ENCODE peak calls at places on chromosomes 5 and 9, in seven cellular contexts. One of them, this sample, is unnamed.

GRCh38 chr5:149561848-149562247 is 10.6 kb upstream of the CSNK1A1 start:
- DNase-seq in colonic mucosa: no peak
- DNase-seq in HTR-8/SVneo: peak; percentile 84
- DNase-seq in KBM-7: no peak
- DNase-seq in AG20443: peak; percentile 75
- DNase-seq in SHP77 treated with DMSO at 0.1 percent for 48 hours: no peak
- DNase-seq in AG08396: peak; percentile 70
- DNase-seq in this sample: peak; percentile 95

GRCh38 chr5:137190031-137190430 is 309.1 kb downstream of the SPOCK1 start:
- DNase-seq in SHP77 treated with DMSO at 0.1 percent for 48 hours: no peak
- DNase-seq in colonic mucosa: no peak
- DNase-seq in KBM-7: no peak
- DNase-seq in HTR-8/SVneo: no peak
- DNase-seq in AG08396: no peak
- DNase-seq in AG20443: no peak
- DNase-seq in this sample: no peak

GRCh38 chr5:10726913-10727517 is 34.0 kb downstream of the DAP start:
- DNase-seq in AG20443: no peak
- DNase-seq in SHP77 treated with DMSO at 0.1 percent for 48 hours: no peak
- DNase-seq in AG08396: no peak
- DNase-seq in HTR-8/SVneo: no peak
- DNase-seq in KBM-7: no peak
- DNase-seq in colonic mucosa: no peak
- DNase-seq in this sample: no peak

GRCh38 chr5:157273131-157273556 is 7.2 kb downstream of the CYFIP2 start:
- DNase-seq in AG20443: no peak
- DNase-seq in AG08396: no peak
- DNase-seq in colonic mucosa: no peak
- DNase-seq in SHP77 treated with DMSO at 0.1 percent for 48 hours: no peak
- DNase-seq in HTR-8/SVneo: no peak
- DNase-seq in KBM-7: peak; percentile 36
- DNase-seq in this sample: no peak

GRCh38 chr5:149217802-149218153 is 53.9 kb upstream of the AFAP1L1 start:
- DNase-seq in SHP77 treated with DMSO at 0.1 percent for 48 hours: no peak
- DNase-seq in KBM-7: no peak
- DNase-seq in HTR-8/SVneo: no peak
- DNase-seq in colonic mucosa: no peak
- DNase-seq in AG08396: no peak
- DNase-seq in AG20443: no peak
- DNase-seq in this sample: no peak

GRCh38 chr5:107979272-107979671 is 308.5 kb upstream of the EFNA5 start:
- DNase-seq in SHP77 treated with DMSO at 0.1 percent for 48 hours: no peak
- DNase-seq in AG20443: peak; percentile 14
- DNase-seq in AG08396: no peak
- DNase-seq in colonic mucosa: no peak
- DNase-seq in KBM-7: no peak
- DNase-seq in HTR-8/SVneo: no peak
- DNase-seq in this sample: peak; percentile 20

GRCh38 chr5:100691545-100691944 is 156.4 kb downstream of the FAM174A start:
- DNase-seq in SHP77 treated with DMSO at 0.1 percent for 48 hours: no peak
- DNase-seq in KBM-7: no peak
- DNase-seq in colonic mucosa: no peak
- DNase-seq in HTR-8/SVneo: no peak
- DNase-seq in AG08396: no peak
- DNase-seq in AG20443: no peak
- DNase-seq in this sample: peak; percentile 32

GRCh38 chr5:125559296-125559695 is 812.9 kb upstream of the ZNF608 start:
- DNase-seq in KBM-7: no peak
- DNase-seq in SHP77 treated with DMSO at 0.1 percent for 48 hours: no peak
- DNase-seq in HTR-8/SVneo: peak; percentile 67
- DNase-seq in colonic mucosa: no peak
- DNase-seq in AG20443: peak; percentile 59
- DNase-seq in AG08396: peak; percentile 62
- DNase-seq in this sample: peak; percentile 96

GRCh38 chr5:137758719-137759312 is 4.7 kb upstream of the HNRNPA0 start:
- DNase-seq in colonic mucosa: no peak
- DNase-seq in AG20443: no peak
- DNase-seq in SHP77 treated with DMSO at 0.1 percent for 48 hours: no peak
- DNase-seq in KBM-7: no peak
- DNase-seq in HTR-8/SVneo: no peak
- DNase-seq in AG08396: no peak
- DNase-seq in this sample: peak; percentile 69

GRCh38 chr5:147483961-147484707 is 25.7 kb downstream of the DPYSL3 start:
- DNase-seq in SHP77 treated with DMSO at 0.1 percent for 48 hours: peak; percentile 94
- DNase-seq in HTR-8/SVneo: peak; percentile 23
- DNase-seq in AG20443: peak; percentile 84
- DNase-seq in KBM-7: no peak
- DNase-seq in colonic mucosa: peak; percentile 60
- DNase-seq in AG08396: peak; percentile 63
- DNase-seq in this sample: peak; percentile 53

GRCh38 chr9:120845255-120845654 is 2.5 kb upstream of the PSMD5 start:
- DNase-seq in SHP77 treated with DMSO at 0.1 percent for 48 hours: no peak
- DNase-seq in AG08396: no peak
- DNase-seq in AG20443: no peak
- DNase-seq in HTR-8/SVneo: no peak
- DNase-seq in colonic mucosa: no peak
- DNase-seq in KBM-7: no peak
- DNase-seq in this sample: peak; percentile 33

GRCh38 chr5:176830422-176831025 is 20.2 kb downstream of the UNC5A start:
- DNase-seq in SHP77 treated with DMSO at 0.1 percent for 48 hours: no peak
- DNase-seq in colonic mucosa: no peak
- DNase-seq in HTR-8/SVneo: no peak
- DNase-seq in KBM-7: no peak
- DNase-seq in AG20443: no peak
- DNase-seq in AG08396: no peak
- DNase-seq in this sample: no peak

GRCh38 chr5:84343171-84343570 is 41.5 kb downstream of the EDIL3 start:
- DNase-seq in SHP77 treated with DMSO at 0.1 percent for 48 hours: no peak
- DNase-seq in AG20443: no peak
- DNase-seq in HTR-8/SVneo: no peak
- DNase-seq in colonic mucosa: no peak
- DNase-seq in AG08396: no peak
- DNase-seq in KBM-7: no peak
- DNase-seq in this sample: no peak

GRCh38 chr9:33175633-33176325 is 8.6 kb upstream of the B4GALT1 start:
- DNase-seq in KBM-7: no peak
- DNase-seq in colonic mucosa: no peak
- DNase-seq in AG08396: no peak
- DNase-seq in HTR-8/SVneo: no peak
- DNase-seq in AG20443: no peak
- DNase-seq in SHP77 treated with DMSO at 0.1 percent for 48 hours: no peak
- DNase-seq in this sample: no peak

GRCh38 chr5:167916706-167917105 is 374.7 kb upstream of the WWC1 start:
- DNase-seq in SHP77 treated with DMSO at 0.1 percent for 48 hours: no peak
- DNase-seq in colonic mucosa: no peak
- DNase-seq in AG08396: no peak
- DNase-seq in AG20443: peak; percentile 76
- DNase-seq in KBM-7: no peak
- DNase-seq in HTR-8/SVneo: peak; percentile 35
- DNase-seq in this sample: no peak

GRCh38 chr5:10018670-10019069 is 231.0 kb downstream of the ATPSCKMT start:
- DNase-seq in AG20443: peak; percentile 71
- DNase-seq in SHP77 treated with DMSO at 0.1 percent for 48 hours: no peak
- DNase-seq in HTR-8/SVneo: peak; percentile 81
- DNase-seq in AG08396: peak; percentile 58
- DNase-seq in colonic mucosa: no peak
- DNase-seq in KBM-7: no peak
- DNase-seq in this sample: peak; percentile 81

GRCh38 chr5:180353226-180353962 is at the start of gene GFPT2:
- DNase-seq in AG20443: peak; percentile 99
- DNase-seq in AG08396: peak; percentile 99
- DNase-seq in SHP77 treated with DMSO at 0.1 percent for 48 hours: no peak
- DNase-seq in HTR-8/SVneo: peak; percentile 92
- DNase-seq in KBM-7: peak; percentile 66
- DNase-seq in colonic mucosa: peak; percentile 72
- DNase-seq in this sample: peak; percentile 39

GRCh38 chr5:61357745-61358144 is 25.7 kb downstream of the ZSWIM6 start:
- DNase-seq in SHP77 treated with DMSO at 0.1 percent for 48 hours: no peak
- DNase-seq in HTR-8/SVneo: no peak
- DNase-seq in KBM-7: peak; percentile 52
- DNase-seq in colonic mucosa: no peak
- DNase-seq in AG08396: no peak
- DNase-seq in AG20443: no peak
- DNase-seq in this sample: peak; percentile 28

GRCh38 chr5:415928-416635 is 26.9 kb upstream of the EXOC3 start:
- DNase-seq in HTR-8/SVneo: no peak
- DNase-seq in KBM-7: no peak
- DNase-seq in SHP77 treated with DMSO at 0.1 percent for 48 hours: no peak
- DNase-seq in colonic mucosa: no peak
- DNase-seq in AG20443: no peak
- DNase-seq in AG08396: no peak
- DNase-seq in this sample: no peak

GRCh38 chr5:107285772-107286171 is 385.0 kb downstream of the EFNA5 start:
- DNase-seq in AG08396: no peak
- DNase-seq in colonic mucosa: no peak
- DNase-seq in AG20443: no peak
- DNase-seq in SHP77 treated with DMSO at 0.1 percent for 48 hours: no peak
- DNase-seq in HTR-8/SVneo: no peak
- DNase-seq in KBM-7: no peak
- DNase-seq in this sample: peak; percentile 12

GRCh38 chr9:117779760-117780159 is 75.6 kb downstream of the TLR4 start:
- DNase-seq in HTR-8/SVneo: no peak
- DNase-seq in AG20443: no peak
- DNase-seq in AG08396: no peak
- DNase-seq in colonic mucosa: no peak
- DNase-seq in SHP77 treated with DMSO at 0.1 percent for 48 hours: no peak
- DNase-seq in KBM-7: peak; percentile 46
- DNase-seq in this sample: no peak

GRCh38 chr9:86723351-86723750 is 224.0 kb downstream of the GAS1 start:
- DNase-seq in AG08396: no peak
- DNase-seq in KBM-7: no peak
- DNase-seq in AG20443: no peak
- DNase-seq in colonic mucosa: no peak
- DNase-seq in HTR-8/SVneo: no peak
- DNase-seq in SHP77 treated with DMSO at 0.1 percent for 48 hours: no peak
- DNase-seq in this sample: no peak

GRCh38 chr5:149188383-149188782 is 47.1 kb downstream of the ABLIM3 start:
- DNase-seq in SHP77 treated with DMSO at 0.1 percent for 48 hours: no peak
- DNase-seq in colonic mucosa: no peak
- DNase-seq in AG08396: no peak
- DNase-seq in AG20443: no peak
- DNase-seq in HTR-8/SVneo: no peak
- DNase-seq in KBM-7: no peak
- DNase-seq in this sample: peak; percentile 36

GRCh38 chr9:134025606-134026541 is 593 bp downstream of the BRD3OS start:
- DNase-seq in SHP77 treated with DMSO at 0.1 percent for 48 hours: peak; percentile 12
- DNase-seq in AG08396: peak; percentile 69
- DNase-seq in AG20443: peak; percentile 64
- DNase-seq in KBM-7: peak; percentile 62
- DNase-seq in HTR-8/SVneo: peak; percentile 29
- DNase-seq in colonic mucosa: peak; percentile 39
- DNase-seq in this sample: peak; percentile 32

GRCh38 chr5:26009742-26010141 is 1028.6 kb downstream of the CDH9 start:
- DNase-seq in AG08396: no peak
- DNase-seq in AG20443: no peak
- DNase-seq in colonic mucosa: no peak
- DNase-seq in SHP77 treated with DMSO at 0.1 percent for 48 hours: no peak
- DNase-seq in HTR-8/SVneo: peak; percentile 10
- DNase-seq in KBM-7: no peak
- DNase-seq in this sample: no peak

GRCh38 chr9:133738039-133738805 is at the start of gene SARDH:
- DNase-seq in KBM-7: peak; percentile 33
- DNase-seq in AG08396: peak; percentile 87
- DNase-seq in colonic mucosa: peak; percentile 45
- DNase-seq in SHP77 treated with DMSO at 0.1 percent for 48 hours: peak; percentile 43
- DNase-seq in AG20443: peak; percentile 90
- DNase-seq in HTR-8/SVneo: peak; percentile 29
- DNase-seq in this sample: no peak

GRCh38 chr5:2869471-2869870 is 118.0 kb upstream of the IRX2 start:
- DNase-seq in colonic mucosa: no peak
- DNase-seq in SHP77 treated with DMSO at 0.1 percent for 48 hours: no peak
- DNase-seq in AG08396: no peak
- DNase-seq in HTR-8/SVneo: no peak
- DNase-seq in AG20443: no peak
- DNase-seq in KBM-7: no peak
- DNase-seq in this sample: no peak

GRCh38 chr9:38620483-38621433 is at the start of gene ANKRD18A:
- DNase-seq in HTR-8/SVneo: peak; percentile 54
- DNase-seq in colonic mucosa: peak; percentile 87
- DNase-seq in AG20443: peak; percentile 76
- DNase-seq in AG08396: peak; percentile 72
- DNase-seq in SHP77 treated with DMSO at 0.1 percent for 48 hours: peak; percentile 37
- DNase-seq in KBM-7: peak; percentile 63
- DNase-seq in this sample: peak; percentile 97

GRCh38 chr9:1269533-1270315 is 219.6 kb downstream of the DMRT2 start:
- DNase-seq in colonic mucosa: no peak
- DNase-seq in HTR-8/SVneo: no peak
- DNase-seq in AG08396: no peak
- DNase-seq in AG20443: no peak
- DNase-seq in KBM-7: no peak
- DNase-seq in SHP77 treated with DMSO at 0.1 percent for 48 hours: no peak
- DNase-seq in this sample: no peak

GRCh38 chr5:14902826-14903560 is 31.4 kb upstream of the ANKH start:
- DNase-seq in SHP77 treated with DMSO at 0.1 percent for 48 hours: no peak
- DNase-seq in AG08396: no peak
- DNase-seq in AG20443: no peak
- DNase-seq in colonic mucosa: no peak
- DNase-seq in HTR-8/SVneo: no peak
- DNase-seq in KBM-7: no peak
- DNase-seq in this sample: peak; percentile 74

GRCh38 chr9:73180373-73180772 is 28.7 kb downstream of the ANXA1 start:
- DNase-seq in AG08396: peak; percentile 42
- DNase-seq in SHP77 treated with DMSO at 0.1 percent for 48 hours: no peak
- DNase-seq in HTR-8/SVneo: no peak
- DNase-seq in colonic mucosa: no peak
- DNase-seq in KBM-7: no peak
- DNase-seq in AG20443: peak; percentile 68
- DNase-seq in this sample: peak; percentile 18

GRCh38 chr9:124016152-124017063 is 4.8 kb downstream of the LHX2 start:
- DNase-seq in SHP77 treated with DMSO at 0.1 percent for 48 hours: no peak
- DNase-seq in colonic mucosa: no peak
- DNase-seq in KBM-7: no peak
- DNase-seq in AG08396: no peak
- DNase-seq in HTR-8/SVneo: no peak
- DNase-seq in AG20443: no peak
- DNase-seq in this sample: no peak

GRCh38 chr9:106532616-106533015 is 330.4 kb upstream of the ZNF462 start:
- DNase-seq in SHP77 treated with DMSO at 0.1 percent for 48 hours: no peak
- DNase-seq in AG08396: no peak
- DNase-seq in colonic mucosa: no peak
- DNase-seq in AG20443: no peak
- DNase-seq in KBM-7: no peak
- DNase-seq in HTR-8/SVneo: no peak
- DNase-seq in this sample: no peak

GRCh38 chr5:135221696-135222095 is 177.3 kb downstream of the MACROH2A1 start:
- DNase-seq in HTR-8/SVneo: no peak
- DNase-seq in AG20443: no peak
- DNase-seq in KBM-7: no peak
- DNase-seq in colonic mucosa: peak; percentile 3
- DNase-seq in SHP77 treated with DMSO at 0.1 percent for 48 hours: no peak
- DNase-seq in AG08396: no peak
- DNase-seq in this sample: no peak

GRCh38 chr5:54541823-54542783 is 24.5 kb downstream of the SNX18 start:
- DNase-seq in KBM-7: no peak
- DNase-seq in AG20443: no peak
- DNase-seq in AG08396: no peak
- DNase-seq in HTR-8/SVneo: no peak
- DNase-seq in colonic mucosa: no peak
- DNase-seq in SHP77 treated with DMSO at 0.1 percent for 48 hours: peak; percentile 46
- DNase-seq in this sample: no peak

GRCh38 chr5:111337688-111338087 is 113.5 kb downstream of the CAMK4 start:
- DNase-seq in HTR-8/SVneo: no peak
- DNase-seq in AG08396: no peak
- DNase-seq in SHP77 treated with DMSO at 0.1 percent for 48 hours: no peak
- DNase-seq in KBM-7: no peak
- DNase-seq in AG20443: no peak
- DNase-seq in colonic mucosa: no peak
- DNase-seq in this sample: no peak

GRCh38 chr5:142014911-142015584 is 2.2 kb upstream of the GNPDA1 start:
- DNase-seq in HTR-8/SVneo: peak; percentile 51
- DNase-seq in AG08396: peak; percentile 48
- DNase-seq in SHP77 treated with DMSO at 0.1 percent for 48 hours: no peak
- DNase-seq in colonic mucosa: peak; percentile 39
- DNase-seq in AG20443: peak; percentile 48
- DNase-seq in KBM-7: peak; percentile 66
- DNase-seq in this sample: peak; percentile 90